ENCODE peak calls at places on chromosomes 5 and 9, in eight cellular contexts. U is activated naive CD4-positive, alpha-beta T cell treated with Interleukin-2 at 50 U/mL for 16 hours; C is AG10803; M is NCI-H1105; I is astrocyte; Q is activated CD4-positive, alpha-beta T cell treated with anti-CD3 and anti-CD28 coated beads for 1 hour; Z is dorsolateral prefrontal cortex; P is GOT3. D is an unnamed sample.

GRCh38 chr9:1771094-1771493 is 244.1 kb upstream of the SMARCA2 start:
- DNase-seq in Q (no peak), Z (no peak), C (no peak), I (no peak), M (no peak), U (no peak), P (no peak), D (no peak)

GRCh38 chr9:105912868-105913516 is 218.7 kb downstream of the TMEM38B start:
- DNase-seq in Q (no peak), Z (no peak), U (no peak), I (no peak), M (no peak), P (no peak), C (no peak), D (no peak)

GRCh38 chr5:10600629-10601245 is 36.9 kb downstream of the ANKRD33B start:
- DNase-seq in Q (no peak), C (no peak), M (no peak), P (no peak), Z (no peak), I (peak; percentile 11), U (no peak), D (no peak)

GRCh38 chr9:76219555-76220151 is 174.6 kb downstream of the RFK start:
- DNase-seq in M (no peak), Q (no peak), U (no peak), P (no peak), I (no peak), C (no peak), Z (no peak), D (no peak)

GRCh38 chr9:125246261-125246667 is 5.1 kb upstream of the HSPA5 start:
- DNase-seq in Z (no peak), M (no peak), U (no peak), P (no peak), I (no peak), Q (no peak), C (no peak), D (no peak)

GRCh38 chr9:94210616-94211603 is 48.2 kb upstream of the ZNF169 start:
- DNase-seq in U (no peak), C (no peak), Z (no peak), Q (no peak), I (no peak), P (no peak), M (no peak), D (no peak)

GRCh38 chr9:72949918-72950325 is 2.9 kb downstream of the ALDH1A1 start:
- DNase-seq in Q (no peak), I (no peak), M (no peak), U (no peak), C (no peak), Z (no peak), P (no peak), D (no peak)

GRCh38 chr9:5186416-5187169 is 1.2 kb upstream of the INSL6 start:
- DNase-seq in M (peak; percentile 67), U (peak; percentile 51), C (peak; percentile 63), Q (peak; percentile 39), P (no peak), Z (peak; percentile 50), I (peak; percentile 42), D (no peak)

GRCh38 chr5:9437741-9438240 is 108.1 kb downstream of the SEMA5A start:
- DNase-seq in P (no peak), C (peak; percentile 71), M (no peak), Q (no peak), Z (no peak), I (peak; percentile 89), U (no peak), D (no peak)

GRCh38 chr9:18601956-18602355 is 128.0 kb downstream of the ADAMTSL1 start:
- DNase-seq in U (no peak), C (no peak), P (no peak), Z (no peak), M (no peak), Q (no peak), I (no peak), D (no peak)

GRCh38 chr5:68688547-68688946 is 405.3 kb upstream of the SLC30A5 start:
- DNase-seq in U (no peak), Q (no peak), C (no peak), Z (no peak), P (no peak), I (no peak), M (no peak), D (no peak)

GRCh38 chr5:133427121-133427777 is 185.1 kb downstream of the FSTL4 start:
- DNase-seq in U (no peak), I (peak; percentile 39), C (no peak), Q (no peak), P (no peak), M (no peak), Z (no peak), D (no peak)

GRCh38 chr9:4489562-4489918 is 728 bp upstream of the SLC1A1 start:
- DNase-seq in M (no peak), Q (no peak), Z (no peak), P (no peak), I (no peak), C (peak; percentile 23), U (no peak), D (no peak)

GRCh38 chr5:79297661-79298060 is 61.7 kb downstream of the JMY start:
- DNase-seq in Z (no peak), I (peak; percentile 78), C (no peak), U (no peak), M (no peak), Q (no peak), P (no peak), D (no peak)

GRCh38 chr5:59487838-59488729 is 405.4 kb downstream of the PDE4D start:
- DNase-seq in Z (no peak), Q (no peak), M (no peak), C (no peak), I (no peak), P (no peak), U (no peak), D (no peak)

D was measured in cardiac septum.